ENCODE peak calls at places on chromosomes 2 and 18, in four cellular contexts. Y is adrenal gland, T is body of pancreas, E is astrocyte. O is an unnamed sample.
A peak's percentile ranks its signal among the peaks of the same experiment; 100 is the strongest.

GRCh38 chr2:145771526-145771925 is 1251.6 kb upstream of the ZEB2 start:
- DNase-seq in Y (no peak), T (no peak), E (no peak), O (no peak)

GRCh38 chr18:8949206-8949605 is 153.3 kb upstream of the NDUFV2 start:
- DNase-seq in Y (no peak), T (no peak), E (peak; percentile 49), O (no peak)

GRCh38 chr2:176269319-176270099 is at the start of gene MTX2:
- DNase-seq in Y (peak; percentile 81), T (peak; percentile 81), E (peak; percentile 51), O (peak; percentile 82)

GRCh38 chr2:7962191-7962590 is 719.7 kb upstream of the ID2 start:
- DNase-seq in Y (no peak), T (no peak), E (no peak), O (no peak)

GRCh38 chr2:39409697-39410389 is 27.2 kb downstream of the MAP4K3 start:
- DNase-seq in Y (no peak), T (no peak), E (no peak), O (no peak)

GRCh38 chr2:172270278-172271079 is 156.9 kb upstream of the ITGA6 start:
- DNase-seq in Y (no peak), T (peak; percentile 90), E (no peak), O (no peak)

GRCh38 chr2:64686283-64686956 is 32.7 kb upstream of the SERTAD2 start:
- DNase-seq in Y (no peak), T (no peak), E (no peak), O (no peak)

GRCh38 chr2:65277791-65278449 is 50.3 kb downstream of the ACTR2 start:
- DNase-seq in Y (no peak), T (no peak), E (peak; percentile 52), O (no peak)